ENCODE peak calls at places on chromosomes 11 and 22, in four cellular contexts. P is prostate gland, R is uterus, X is tibial nerve. H is an unnamed sample.

GRCh38 chr11:74663315-74663714 is 67.9 kb downstream of the CHRDL2 start:
- DNase-seq in P (no peak), R (no peak), X (no peak), H (no peak)

GRCh38 chr11:92225206-92225562 is 566 bp downstream of the FAT3 start:
- DNase-seq in P (no peak), R (no peak), X (no peak), H (no peak)

GRCh38 chr11:91717169-91717568 is 507.4 kb upstream of the FAT3 start:
- DNase-seq in P (no peak), R (no peak), X (no peak), H (no peak)

GRCh38 chr11:79335681-79336080 is 105.1 kb downstream of the TENM4 start:
- DNase-seq in P (no peak), R (no peak), X (no peak), H (no peak)

GRCh38 chr11:113729456-113729855 is 23.3 kb upstream of the TMPRSS5 start:
- DNase-seq in P (no peak), R (no peak), X (no peak), H (peak; percentile 8)

GRCh38 chr11:85685131-85685819 is 720 bp downstream of the CCDC89 start:
- DNase-seq in P (no peak), R (peak; percentile 37), X (no peak), H (peak; percentile 23)

GRCh38 chr11:83764643-83765042 is 478.5 kb upstream of the CCDC90B start:
- DNase-seq in P (no peak), R (no peak), X (no peak), H (no peak)

GRCh38 chr11:47270331-47271271 is 668 bp downstream of the MADD start:
- DNase-seq in P (peak; percentile 17), R (no peak), X (no peak), H (peak; percentile 40)

GRCh38 chr22:41531736-41532477 is 12.4 kb downstream of the POLR3H start:
- DNase-seq in P (no peak), R (no peak), X (no peak), H (no peak)

GRCh38 chr22:29039148-29039547 is 22.5 kb downstream of the C22orf31 start:
- DNase-seq in P (no peak), R (no peak), X (no peak), H (no peak)

GRCh38 chr11:5204787-5205186 is 4.3 kb upstream of the OR51V1 start:
- DNase-seq in P (no peak), R (no peak), X (no peak), H (peak; percentile 38)

GRCh38 chr11:18699848-18700261 is 1.3 kb downstream of the TMEM86A start:
- DNase-seq in P (no peak), R (no peak), X (peak; percentile 39), H (no peak)

GRCh38 chr11:61023086-61024035 is 51.9 kb downstream of the CD6 start:
- DNase-seq in P (no peak), R (no peak), X (no peak), H (no peak)

GRCh38 chr11:111422494-111423249 is 43.6 kb upstream of the POU2AF1 start:
- DNase-seq in P (peak; percentile 59), R (peak; percentile 58), X (peak; percentile 52), H (no peak)

GRCh38 chr11:116773203-116774112 is 671 bp upstream of the BUD13 start:
- DNase-seq in P (no peak), R (no peak), X (peak; percentile 51), H (no peak)

GRCh38 chr11:66266378-66267038 is 1.9 kb upstream of the RAB1B start:
- DNase-seq in P (no peak), R (no peak), X (no peak), H (no peak)

GRCh38 chr11:66268210-66268952 is at the start of gene RAB1B:
- DNase-seq in P (peak; percentile 100), R (peak; percentile 100), X (peak; percentile 99), H (peak; percentile 95)

GRCh38 chr11:66267039-66267378 is 1.4 kb upstream of the RAB1B start:
- DNase-seq in P (no peak), R (no peak), X (no peak), H (no peak)

GRCh38 chr11:66268953-66269906 is 791 bp downstream of the RAB1B start:
- DNase-seq in P (no peak), R (no peak), X (no peak), H (no peak)

DNA sequence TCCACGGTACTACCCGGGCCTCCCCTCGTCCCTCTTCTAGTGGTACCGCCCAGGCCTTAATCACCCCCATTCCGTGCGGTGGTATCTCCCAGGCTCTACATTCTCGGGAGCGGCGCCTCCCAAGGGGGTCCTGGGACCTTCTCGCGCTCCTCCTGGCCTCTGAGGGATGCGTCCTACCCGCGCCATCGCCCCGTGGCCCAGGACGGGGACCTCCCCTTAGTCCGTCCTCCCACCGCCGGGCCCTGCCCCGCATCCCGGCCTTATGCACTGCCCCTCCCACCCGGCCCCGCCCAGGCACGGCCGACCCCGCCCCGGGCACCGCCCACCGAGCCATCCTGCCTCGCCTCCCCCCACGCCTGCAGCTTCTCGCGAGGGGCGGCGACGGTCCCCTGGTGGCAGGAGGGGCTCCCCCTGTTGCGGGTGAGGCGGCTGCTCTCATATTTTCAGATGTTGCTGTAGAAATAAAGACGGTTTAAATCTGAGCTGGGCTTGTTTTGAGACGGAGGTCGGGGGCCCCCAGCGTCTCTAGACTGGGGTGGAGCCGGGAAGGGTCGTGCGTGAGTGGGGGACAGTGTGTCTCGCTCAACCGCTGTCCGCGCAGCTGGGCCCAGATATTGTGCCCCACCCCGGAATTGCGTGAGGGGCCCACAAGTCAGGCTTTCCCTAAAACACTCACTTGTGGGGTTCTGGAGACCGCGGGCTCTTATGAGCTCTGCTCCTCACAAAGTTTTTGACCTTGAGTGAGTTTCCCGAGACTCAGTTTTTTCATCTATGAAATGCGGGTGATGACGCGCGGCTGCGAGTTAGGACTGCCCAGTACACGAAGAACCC is 845 bp upstream of the RAB1B start:
- DNase-seq in P (peak; percentile 85), R (peak; percentile 92), X (peak; percentile 83), H (peak; percentile 81)
- TF ChIP-seq POLR2A in P (peak; percentile 30), R (peak; percentile 63), X (peak; percentile 61), H (no peak)

DNA sequence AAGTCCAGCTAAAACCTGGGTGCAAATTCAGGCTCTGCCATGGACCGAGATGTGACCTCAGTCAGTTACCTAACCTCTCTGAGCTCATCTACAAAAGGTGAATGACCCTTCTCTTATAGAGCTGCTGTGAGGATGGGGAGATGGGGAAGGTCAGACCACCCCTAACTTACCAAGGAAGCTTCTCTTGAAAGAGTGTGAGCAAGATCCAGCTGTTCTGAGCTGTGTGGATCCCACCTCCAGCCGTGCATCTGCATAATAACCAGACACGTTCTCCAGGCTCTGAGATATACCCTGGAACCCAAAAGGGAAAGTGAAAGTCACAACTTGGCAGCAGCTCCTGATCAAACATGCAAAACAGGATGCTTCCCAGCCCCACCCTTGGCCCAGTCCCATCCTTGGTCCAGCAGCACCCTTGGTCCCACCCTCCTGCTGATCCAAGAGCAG is at the start of gene APOL3:
- DNase-seq in P (peak; percentile 86), R (peak; percentile 71), X (peak; percentile 88), H (peak; percentile 15)
- TF ChIP-seq POLR2A in P (peak; percentile 69), R (peak; percentile 60), X (peak; percentile 52), H (no peak)

DNA sequence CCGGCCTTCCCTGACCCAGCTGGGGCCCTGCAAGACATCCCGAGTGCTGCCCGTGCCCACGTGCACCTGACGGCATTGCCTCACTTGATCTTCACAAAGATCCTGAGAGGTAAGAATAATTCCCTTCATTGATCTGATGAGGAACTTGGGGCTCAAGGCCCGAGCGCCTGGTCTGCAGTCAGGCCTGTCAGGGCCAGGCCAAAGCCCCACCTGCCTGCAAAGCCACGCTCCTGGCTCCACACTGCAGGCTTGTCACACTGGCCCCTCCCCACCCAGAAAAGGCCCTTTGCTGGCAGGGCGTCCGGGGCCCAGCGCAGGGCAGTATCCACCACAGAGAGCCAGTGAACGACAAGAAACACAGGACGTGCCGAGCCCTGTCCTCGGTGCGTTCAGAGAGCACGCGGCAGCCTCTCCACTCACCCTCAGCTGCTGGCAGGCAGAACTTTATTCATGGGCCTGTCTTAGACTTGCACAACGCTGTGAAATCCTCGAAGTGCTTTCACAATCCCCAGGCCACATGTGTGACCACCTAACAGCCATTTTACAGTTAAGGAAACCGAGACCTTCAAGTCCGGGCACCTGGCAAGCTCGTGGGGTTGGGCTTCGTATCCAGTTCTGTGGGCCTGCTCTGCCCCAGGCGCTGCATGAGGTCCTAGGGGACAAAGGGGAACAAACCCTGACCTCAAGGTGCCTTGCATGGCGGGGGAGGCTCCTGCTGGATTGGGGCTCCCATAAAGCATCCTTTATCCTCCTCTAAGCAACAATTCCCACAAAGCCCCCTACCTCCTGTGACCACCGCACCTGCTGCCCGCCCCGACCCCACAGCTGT is 14.7 kb downstream of the KIAA0930 start:
- DNase-seq in P (peak; percentile 72), R (peak; percentile 40), X (peak; percentile 70), H (no peak)
- TF ChIP-seq POLR2A in P (peak; percentile 19), R (no peak), X (no peak), H (no peak)

DNA sequence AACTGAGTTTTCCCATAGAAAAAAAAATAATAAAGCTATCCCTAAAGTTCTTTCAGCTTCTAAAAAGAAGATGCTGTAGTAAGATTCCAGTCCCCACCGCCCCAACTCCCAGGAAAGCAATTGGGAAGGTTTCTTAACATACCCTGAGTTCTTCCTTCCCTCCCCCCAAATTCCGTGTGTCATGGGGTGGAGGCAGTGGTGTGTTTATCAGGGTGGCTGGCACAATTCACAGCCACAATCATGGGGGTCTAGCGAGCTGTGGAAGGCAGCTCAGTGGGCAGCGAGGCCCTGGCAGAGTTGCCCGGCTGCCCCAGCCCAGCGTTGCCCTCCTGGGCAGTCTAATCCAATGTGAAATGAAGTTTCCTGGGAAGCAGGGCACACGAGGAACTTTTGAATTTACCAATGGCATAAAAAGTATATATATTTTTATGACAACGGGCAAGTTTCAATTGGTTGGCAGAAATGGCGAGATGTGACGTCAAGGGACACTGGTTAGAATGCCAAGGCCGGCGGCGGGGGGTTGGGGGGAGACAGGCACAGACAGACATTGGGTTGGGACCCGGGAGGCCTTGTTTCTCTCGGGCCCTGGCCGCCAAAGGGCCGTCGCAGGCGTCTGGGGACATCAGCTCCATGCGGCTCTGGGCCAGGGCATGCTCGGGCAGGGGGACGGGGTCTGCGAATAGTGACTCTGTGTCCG is 80.7 kb upstream of the PPARA start:
- DNase-seq in P (peak; percentile 95), R (peak; percentile 90), X (peak; percentile 95), H (no peak)
- TF ChIP-seq POLR2A in P (peak; percentile 91), R (peak; percentile 87), X (peak; percentile 80), H (peak; percentile 44)

GRCh38 chr11:133929401-133930052 is 27.2 kb downstream of the IGSF9B start:
- DNase-seq in P (no peak), R (no peak), X (no peak), H (no peak)

GRCh38 chr11:133930767-133931448 is 25.9 kb downstream of the IGSF9B start:
- DNase-seq in P (no peak), R (no peak), X (no peak), H (no peak)

GRCh38 chr11:133934096-133934495 is 22.7 kb downstream of the IGSF9B start:
- DNase-seq in P (no peak), R (no peak), X (no peak), H (no peak)

GRCh38 chr11:133930053-133930766 is 26.6 kb downstream of the IGSF9B start:
- DNase-seq in P (no peak), R (no peak), X (no peak), H (no peak)

GRCh38 chr11:133931449-133932060 is 25.2 kb downstream of the IGSF9B start:
- DNase-seq in P (no peak), R (no peak), X (no peak), H (no peak)
- TF ChIP-seq POLR2A in P (no peak), R (no peak), X (no peak), H (no peak)